ENCODE peak calls at places on chromosomes 16 and 17, in six cellular contexts. F is gastrocnemius medialis, V is kidney, L is nephron progenitor cell, Y is RWPE1, B is neural crest cell. Z is an unnamed sample.

GRCh38 chr17:41404024-41404651 is 6.7 kb upstream of the KRT31 start:
- DNase-seq in F (no peak), V (no peak), L (no peak), Y (peak; percentile 94), B (no peak), Z (no peak)

GRCh38 chr17:63481488-63481870 is 4.6 kb downstream of the ACE start:
- DNase-seq in F (no peak), V (no peak), L (no peak), Y (no peak), B (no peak), Z (no peak)

GRCh38 chr16:73890524-73891500 is 405.8 kb upstream of the PSMD7 start:
- DNase-seq in F (no peak), V (no peak), L (peak; percentile 30), Y (no peak), B (peak; percentile 5), Z (no peak)

GRCh38 chr17:53032861-53033271 is 789.9 kb upstream of the KIF2B start:
- DNase-seq in F (no peak), V (no peak), L (peak; percentile 48), Y (peak; percentile 6), B (peak; percentile 7), Z (peak; percentile 62)

GRCh38 chr17:61469474-61469873 is 17.3 kb downstream of the TBX4 start:
- DNase-seq in F (no peak), V (peak; percentile 43), L (no peak), Y (no peak), B (no peak), Z (no peak)

GRCh38 chr17:74618446-74618845 is 5.1 kb downstream of the CD300E start:
- DNase-seq in F (no peak), V (no peak), L (no peak), Y (no peak), B (no peak), Z (no peak)

GRCh38 chr17:34412965-34413441 is 50.0 kb upstream of the CCL1 start:
- DNase-seq in F (no peak), V (no peak), L (no peak), Y (no peak), B (no peak), Z (no peak)

GRCh38 chr17:74823176-74823495 is 36.5 kb downstream of the GRIN2C start:
- DNase-seq in F (no peak), V (no peak), L (no peak), Y (no peak), B (no peak), Z (no peak)

GRCh38 chr17:74770498-74771318 is 5.4 kb downstream of the NAT9 start:
- DNase-seq in F (peak; percentile 25), V (peak; percentile 86), L (peak; percentile 76), Y (peak; percentile 69), B (peak; percentile 45), Z (peak; percentile 63)

GRCh38 chr17:80163315-80163714 is 6.5 kb upstream of the CARD14 start:
- DNase-seq in F (no peak), V (peak; percentile 10), L (no peak), Y (no peak), B (no peak), Z (no peak)

GRCh38 chr16:28130099-28131088 is 66.9 kb upstream of the GSG1L start:
- DNase-seq in F (no peak), V (no peak), L (no peak), Y (no peak), B (no peak), Z (no peak)

GRCh38 chr17:38898291-38898679 is 27.1 kb upstream of the LASP1NB start:
- DNase-seq in F (no peak), V (no peak), L (no peak), Y (no peak), B (no peak), Z (no peak)

GRCh38 chr16:67800252-67801046 is 5.9 kb downstream of the RANBP10 start:
- DNase-seq in F (peak; percentile 89), V (no peak), L (no peak), Y (no peak), B (no peak), Z (no peak)

GRCh38 chr17:18247613-18248001 is 10.9 kb downstream of the FLII start:
- DNase-seq in F (no peak), V (peak; percentile 78), L (no peak), Y (no peak), B (no peak), Z (no peak)

GRCh38 chr16:31201511-31202401 is 804 bp downstream of the PYCARD start:
- DNase-seq in F (no peak), V (no peak), L (peak; percentile 32), Y (peak; percentile 45), B (no peak), Z (peak; percentile 48)

GRCh38 chr17:64682261-64683181 is 20.4 kb upstream of the SMURF2 start:
- DNase-seq in F (no peak), V (no peak), L (no peak), Y (no peak), B (no peak), Z (no peak)

GRCh38 chr16:3731126-3731935 is 14.0 kb upstream of the TRAP1 start:
- DNase-seq in F (no peak), V (peak; percentile 72), L (no peak), Y (no peak), B (no peak), Z (no peak)
- TF ChIP-seq CTCF in F (no peak), V (no peak), L (no peak), Y (no peak), B (no peak), Z (no peak)

GRCh38 chr16:24116989-24117388 is 139.1 kb upstream of the CACNG3 start:
- DNase-seq in F (no peak), V (no peak), L (no peak), Y (no peak), B (no peak), Z (no peak)

GRCh38 chr16:24118126-24118821 is 137.9 kb upstream of the CACNG3 start:
- DNase-seq in F (no peak), V (no peak), L (no peak), Y (no peak), B (no peak), Z (no peak)

GRCh38 chr16:24116371-24116770 is 139.8 kb upstream of the CACNG3 start:
- DNase-seq in F (no peak), V (no peak), L (no peak), Y (no peak), B (no peak), Z (no peak)

GRCh38 chr16:24119807-24120206 is 136.3 kb upstream of the CACNG3 start:
- DNase-seq in F (no peak), V (no peak), L (no peak), Y (no peak), B (no peak), Z (no peak)

GRCh38 chr16:24117680-24118079 is 138.5 kb upstream of the CACNG3 start:
- DNase-seq in F (no peak), V (no peak), L (no peak), Y (no peak), B (no peak), Z (no peak)
- TF ChIP-seq CTCF in F (no peak), V (no peak), L (no peak), Y (no peak), B (no peak), Z (no peak)

GRCh38 chr17:67245694-67246397 is 850 bp upstream of the HELZ start:
- DNase-seq in F (no peak), V (peak; percentile 75), L (peak; percentile 84), Y (peak; percentile 18), B (peak; percentile 38), Z (peak; percentile 53)
- TF ChIP-seq CTCF in F (no peak), V (no peak), L (peak; percentile 18), Y (no peak), B (peak; percentile 44), Z (no peak)

DNA sequence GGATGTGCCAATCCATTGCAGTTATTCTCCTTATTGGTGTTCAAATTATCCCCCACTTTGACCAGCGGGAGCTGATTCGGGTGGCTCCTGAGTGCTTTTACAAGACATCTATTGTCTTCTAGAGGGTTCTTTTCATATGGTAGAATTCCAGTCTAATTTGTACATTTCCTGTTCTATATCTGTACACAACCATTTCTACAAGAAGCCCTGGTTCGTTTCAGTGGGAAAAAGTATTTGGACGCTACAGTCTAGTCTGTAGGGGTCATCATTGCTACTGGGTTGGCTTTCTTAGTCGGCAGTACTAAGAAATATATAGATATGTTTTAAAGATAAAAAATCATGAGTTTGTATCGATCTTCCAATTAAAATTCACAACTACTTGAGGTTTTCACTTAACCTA is 262.6 kb downstream of the MAP2K6 start:
- DNase-seq in F (no peak), V (no peak), L (no peak), Y (no peak), B (no peak), Z (no peak)
- TF ChIP-seq CTCF in F (no peak), V (peak; percentile 8), L (no peak), Y (no peak), B (no peak), Z (no peak)

GRCh38 chr17:1455291-1455747 is 713 bp downstream of the CRK start:
- DNase-seq in F (peak; percentile 64), V (peak; percentile 89), L (peak; percentile 58), Y (peak; percentile 64), B (peak; percentile 49), Z (peak; percentile 68)
- TF ChIP-seq CTCF in F (peak; percentile 75), V (peak; percentile 55), L (peak; percentile 52), Y (peak; percentile 59), B (peak; percentile 68), Z (peak; percentile 51)

DNA sequence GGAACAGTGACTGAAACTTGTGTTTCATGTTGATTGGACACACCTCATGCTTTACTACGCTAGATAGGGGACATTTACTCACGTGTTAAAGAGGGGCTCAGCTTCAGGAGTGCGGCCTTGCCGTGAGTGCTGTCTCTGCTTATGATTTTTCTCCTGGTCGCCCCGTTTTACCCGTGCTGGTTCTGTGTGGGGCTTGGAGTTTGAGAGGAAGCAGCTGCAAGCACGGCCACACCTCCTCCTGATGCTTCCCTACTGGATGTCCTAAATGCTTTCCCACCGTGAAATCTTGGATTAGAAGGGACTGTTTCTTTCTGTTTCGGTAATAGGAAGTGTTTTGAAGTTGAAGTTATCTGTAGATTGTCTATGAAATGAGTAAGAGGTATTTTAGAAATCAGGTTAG is 54.0 kb upstream of the ZNF750 start:
- DNase-seq in F (no peak), V (peak; percentile 31), L (no peak), Y (no peak), B (no peak), Z (no peak)
- TF ChIP-seq CTCF in F (no peak), V (no peak), L (no peak), Y (no peak), B (no peak), Z (no peak)

GRCh38 chr16:48158296-48158695 is 2.5 kb upstream of the ABCC12 start:
- DNase-seq in F (no peak), V (no peak), L (no peak), Y (peak; percentile 74), B (no peak), Z (no peak)

GRCh38 chr16:48155926-48156789 is at the start of gene ABCC12:
- DNase-seq in F (no peak), V (no peak), L (no peak), Y (no peak), B (no peak), Z (no peak)

GRCh38 chr16:48157302-48157701 is 1.5 kb upstream of the ABCC12 start:
- DNase-seq in F (no peak), V (no peak), L (no peak), Y (no peak), B (no peak), Z (no peak)

GRCh38 chr16:48157794-48158193 is 2.0 kb upstream of the ABCC12 start:
- DNase-seq in F (no peak), V (no peak), L (no peak), Y (no peak), B (no peak), Z (no peak)

GRCh38 chr16:48156790-48157209 is 1.0 kb upstream of the ABCC12 start:
- DNase-seq in F (peak; percentile 52), V (peak; percentile 91), L (peak; percentile 95), Y (peak; percentile 65), B (peak; percentile 96), Z (peak; percentile 93)
- TF ChIP-seq CTCF in F (peak; percentile 73), V (peak; percentile 83), L (peak; percentile 95), Y (peak; percentile 96), B (peak; percentile 97), Z (peak; percentile 97)